ENCODE peak calls at places on chromosomes 6 and 20, in five cellular contexts. E, Y, S, A and Z are unnamed samples.

GRCh38 chr6:96227135-96227534 is 211.4 kb downstream of the FUT9 start:
- DNase-seq in S (no peak), Y (no peak), E (no peak), A (no peak), Z (no peak)

GRCh38 chr6:112562348-112563220 is 215.5 kb downstream of the RFPL4B start:
- DNase-seq in E (no peak), A (no peak), S (no peak), Y (no peak), Z (no peak)

GRCh38 chr6:14664112-14664592 is 546.6 kb downstream of the CD83 start:
- DNase-seq in Y (no peak), A (no peak), E (no peak), S (no peak), Z (no peak)

GRCh38 chr6:1388927-1389790 is at the start of gene FOXF2:
- DNase-seq in S (peak), E (no peak), A (peak), Y (peak), Z (no peak)

GRCh38 chr6:140538926-140539325 is 1164.5 kb upstream of the CITED2 start:
- DNase-seq in A (peak), Y (no peak), E (no peak), S (peak), Z (no peak)

GRCh38 chr6:79313254-79313653 is 78.8 kb upstream of the HMGN3 start:
- DNase-seq in Y (no peak), E (no peak), S (peak), A (peak), Z (no peak)

GRCh38 chr6:132131777-132132176 is 180.6 kb upstream of the CCN2 start:
- DNase-seq in A (peak), Y (no peak), S (peak), E (no peak), Z (peak)

GRCh38 chr6:134436950-134437349 is 119.0 kb upstream of the SGK1 start:
- DNase-seq in S (no peak), E (peak), A (no peak), Y (no peak), Z (no peak)

GRCh38 chr20:13249118-13249859 is 28.2 kb downstream of the ISM1 start:
- DNase-seq in S (no peak), A (no peak), Y (no peak), E (no peak), Z (no peak)

GRCh38 chr6:125986956-125987617 is 747 bp downstream of the TRMT11 start:
- DNase-seq in E (peak), Y (peak), S (peak), A (peak), Z (peak)

GRCh38 chr20:21707999-21708737 is 2.7 kb downstream of the PAX1 start:
- DNase-seq in S (no peak), A (peak), Y (no peak), E (no peak), Z (no peak)

GRCh38 chr6:138234363-138234762 is 16.1 kb upstream of the PBOV1 start:
- DNase-seq in E (no peak), Y (no peak), S (no peak), A (no peak), Z (no peak)

GRCh38 chr20:32580970-32581838 is 3.9 kb downstream of the NOL4L start:
- DNase-seq in A (peak), Y (peak), E (no peak), S (no peak), Z (peak)

GRCh38 chr6:62283359-62283758 is 2.7 kb downstream of the KHDRBS2 start:
- DNase-seq in A (no peak), Y (no peak), S (no peak), E (no peak), Z (no peak)

GRCh38 chr6:14117158-14118090 is at the start of gene CD83:
- DNase-seq in A (peak), E (no peak), S (peak), Y (peak), Z (peak)

GRCh38 chr20:53811577-53811976 is 217.9 kb upstream of the ZNF217 start:
- DNase-seq in E (no peak), S (no peak), Y (no peak), A (no peak), Z (no peak)

GRCh38 chr20:20734475-20734948 is 22.1 kb upstream of the RALGAPA2 start:
- DNase-seq in S (no peak), A (peak), E (peak), Y (no peak), Z (no peak)

GRCh38 chr20:57524511-57525176 is at the start of gene CTCFL:
- DNase-seq in E (no peak), Y (peak), A (peak), S (no peak), Z (no peak)

GRCh38 chr6:31079656-31080261 is 32.6 kb downstream of the C6orf15 start:
- DNase-seq in Y (peak), S (peak), E (no peak), A (peak), Z (peak)

GRCh38 chr6:39330476-39330875 is 8.0 kb upstream of the KCNK16 start:
- DNase-seq in E (no peak), A (no peak), S (no peak), Y (no peak), Z (no peak)

DNA sequence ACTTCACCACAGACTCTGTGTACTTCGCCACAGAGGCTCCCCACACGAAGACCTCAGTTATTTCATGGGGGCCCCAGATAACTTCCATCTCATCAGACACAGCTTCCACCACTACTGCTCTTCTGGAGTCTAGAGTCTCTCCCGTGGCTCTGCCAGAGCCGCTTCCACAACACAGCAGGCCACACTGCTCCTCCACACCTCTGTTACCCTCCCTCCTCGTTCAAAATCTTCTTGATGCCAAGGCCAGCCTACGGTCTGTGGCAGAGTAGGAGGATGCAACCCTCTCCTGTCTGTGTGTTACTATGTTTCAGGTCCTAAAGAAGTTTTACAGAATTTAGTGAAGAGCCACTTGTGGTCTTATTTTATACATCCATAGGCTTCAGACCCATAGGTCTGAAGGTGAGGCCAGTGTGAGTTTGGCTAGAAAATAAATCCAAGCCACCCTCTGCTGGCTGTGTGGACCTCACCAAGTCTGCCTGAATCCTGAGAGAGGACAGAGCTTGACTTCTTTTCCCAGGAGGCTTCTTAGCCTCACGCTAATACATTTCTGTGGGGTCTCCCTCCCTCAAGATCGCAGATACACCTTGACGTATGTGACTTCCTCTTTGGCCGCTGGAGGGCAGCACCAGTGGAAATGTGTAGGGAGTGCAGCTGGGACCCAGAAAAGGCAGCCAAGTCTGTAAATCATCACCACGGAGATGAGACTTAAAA is 197.7 kb downstream of the FAXC start:
- DNase-seq in S (peak), E (peak), Y (peak), A (peak), Z (peak)
- TF ChIP-seq JUNB in S (no peak), E (no peak), Y (no peak), A (no peak), Z (no peak)

DNA sequence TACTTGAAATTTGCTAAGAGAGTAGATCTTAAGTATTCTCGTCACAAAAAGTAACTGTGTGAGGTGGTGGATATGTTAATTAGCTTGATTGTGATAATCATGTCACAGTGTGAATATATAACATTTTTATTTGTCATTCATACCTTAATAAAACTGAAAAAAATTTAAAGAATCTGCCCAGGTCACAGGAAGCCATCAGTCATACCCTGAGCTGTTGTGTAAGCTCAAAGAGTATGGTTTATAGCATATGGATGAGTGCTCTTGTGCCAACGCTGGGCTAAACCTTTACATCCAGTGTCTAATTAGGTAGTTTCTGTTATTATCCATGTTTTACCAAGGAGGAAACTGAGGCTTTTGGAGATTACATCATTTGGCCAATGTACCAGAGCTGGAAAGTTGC is 11.3 kb downstream of the PKIG start:
- DNase-seq in A (no peak), S (no peak), Y (no peak), E (no peak), Z (no peak)
- TF ChIP-seq JUNB in A (no peak), S (no peak), Y (no peak), E (no peak), Z (no peak)

GRCh38 chr6:129936329-129937165 is 75.4 kb upstream of the TMEM244 start:
- DNase-seq in S (peak), E (peak), Y (peak), A (peak), Z (peak)
- TF ChIP-seq JUNB in S (no peak), E (no peak), Y (no peak), A (no peak), Z (no peak)

DNA sequence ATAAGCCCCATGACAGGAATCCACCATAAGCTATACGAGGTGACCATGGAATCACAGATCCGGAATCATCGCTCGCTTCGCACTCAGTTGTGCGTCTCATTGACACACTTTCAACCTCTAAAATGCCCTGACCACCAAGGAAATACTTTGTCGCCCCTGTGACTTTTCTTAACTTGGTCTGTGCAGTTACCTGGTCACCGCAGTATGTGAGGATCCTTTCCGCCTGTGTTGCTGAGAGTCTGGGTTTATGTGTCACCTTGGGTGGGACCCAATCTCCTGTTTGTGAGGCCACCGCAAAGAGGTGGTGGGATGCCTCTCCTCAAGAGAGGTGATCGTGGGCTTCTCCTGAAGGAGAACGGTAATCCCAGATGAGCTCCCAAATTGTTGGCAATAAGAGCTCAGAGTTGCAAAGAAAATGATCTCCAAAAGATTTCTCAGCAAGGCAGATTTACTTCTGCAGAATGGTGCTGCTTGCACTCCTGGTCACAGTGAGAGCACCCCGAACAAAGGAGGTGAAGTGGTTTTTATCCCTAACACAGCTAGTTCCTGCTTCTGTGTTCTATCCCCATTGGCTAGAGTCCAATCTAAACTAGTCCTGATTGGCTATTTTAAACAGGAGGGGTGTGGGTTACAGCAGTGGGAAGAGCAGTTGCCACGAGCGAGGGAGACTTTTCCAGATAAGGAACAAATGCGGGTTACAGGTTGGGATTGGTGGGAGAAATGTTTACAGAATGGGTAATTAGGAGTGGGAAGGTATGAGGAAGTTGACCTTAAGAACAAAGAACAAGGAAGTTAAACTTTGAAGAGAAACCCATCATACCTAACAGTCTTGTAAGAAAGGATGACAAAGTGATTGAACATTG is 9.1 kb upstream of the ZNFX1 start:
- DNase-seq in S (peak), E (no peak), A (peak), Y (no peak), Z (peak)
- TF ChIP-seq JUNB in S (no peak), E (no peak), A (no peak), Y (no peak), Z (no peak)

DNA sequence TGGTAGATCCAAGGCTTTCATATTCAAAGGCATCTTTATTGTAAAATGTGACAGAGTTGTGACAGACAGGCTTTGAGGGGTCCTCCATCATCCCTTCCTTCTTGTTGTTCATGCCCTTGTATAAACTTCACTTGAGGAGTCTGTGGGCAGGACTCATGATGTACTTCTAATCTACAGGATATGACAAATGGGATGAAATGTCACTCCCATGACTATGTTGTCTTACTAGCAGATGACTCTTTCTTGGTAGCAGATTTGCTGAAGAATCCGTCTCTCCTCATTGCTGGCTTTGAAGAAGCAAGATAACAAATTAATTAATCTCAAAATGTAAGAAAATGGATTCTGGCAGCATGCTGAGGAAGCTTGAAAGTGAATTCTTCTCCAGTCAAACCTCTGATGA is 566.1 kb downstream of the TFAP2B start:
- DNase-seq in E (no peak), A (no peak), S (no peak), Y (no peak), Z (no peak)
- TF ChIP-seq JUNB in E (no peak), A (no peak), S (no peak), Y (no peak), Z (no peak)